ENCODE peak calls at places on chromosome 7, in seven cellular contexts. One of them, this sample, is unnamed.

GRCh38 chr7:154997840-154998370 is 5.0 kb downstream of the PAXIP1 start:
- DNase-seq in brain microvascular endothelial cell: no peak
- DNase-seq in kidney: no peak
- DNase-seq in coronary artery: no peak
- DNase-seq in uterus: no peak
- DNase-seq in left ventricle myocardium inferior: no peak
- DNase-seq in dorsolateral prefrontal cortex: no peak
- DNase-seq in this sample: no peak

GRCh38 chr7:24283900-24284698 is at the start of gene NPY:
- DNase-seq in brain microvascular endothelial cell: no peak
- DNase-seq in kidney: peak
- DNase-seq in coronary artery: no peak
- DNase-seq in uterus: no peak
- DNase-seq in left ventricle myocardium inferior: no peak
- DNase-seq in dorsolateral prefrontal cortex: no peak
- DNase-seq in this sample: no peak

GRCh38 chr7:34762769-34763168 is 104.8 kb downstream of the NPSR1 start:
- DNase-seq in brain microvascular endothelial cell: no peak
- DNase-seq in kidney: no peak
- DNase-seq in coronary artery: no peak
- DNase-seq in uterus: no peak
- DNase-seq in left ventricle myocardium inferior: no peak
- DNase-seq in dorsolateral prefrontal cortex: no peak
- DNase-seq in this sample: no peak

GRCh38 chr7:157282141-157282801 is 54.5 kb upstream of the DNAJB6 start:
- DNase-seq in brain microvascular endothelial cell: no peak
- DNase-seq in kidney: peak
- DNase-seq in coronary artery: no peak
- DNase-seq in uterus: no peak
- DNase-seq in left ventricle myocardium inferior: no peak
- DNase-seq in dorsolateral prefrontal cortex: no peak
- DNase-seq in this sample: no peak

GRCh38 chr7:36995776-36996175 is 271.5 kb upstream of the AOAH start:
- DNase-seq in brain microvascular endothelial cell: no peak
- DNase-seq in kidney: no peak
- DNase-seq in coronary artery: no peak
- DNase-seq in uterus: no peak
- DNase-seq in left ventricle myocardium inferior: no peak
- DNase-seq in dorsolateral prefrontal cortex: no peak
- DNase-seq in this sample: no peak

GRCh38 chr7:22781230-22781711 is 41.4 kb downstream of the TOMM7 start:
- DNase-seq in brain microvascular endothelial cell: peak
- DNase-seq in kidney: no peak
- DNase-seq in coronary artery: no peak
- DNase-seq in uterus: peak
- DNase-seq in left ventricle myocardium inferior: no peak
- DNase-seq in dorsolateral prefrontal cortex: no peak
- DNase-seq in this sample: no peak

GRCh38 chr7:107387077-107387476 is 82.8 kb upstream of the GPR22 start:
- DNase-seq in brain microvascular endothelial cell: peak
- DNase-seq in kidney: peak
- DNase-seq in coronary artery: no peak
- DNase-seq in uterus: peak
- DNase-seq in left ventricle myocardium inferior: peak
- DNase-seq in dorsolateral prefrontal cortex: no peak
- DNase-seq in this sample: no peak

GRCh38 chr7:23687011-23687410 is 7.0 kb downstream of the FAM221A start:
- DNase-seq in brain microvascular endothelial cell: no peak
- DNase-seq in kidney: no peak
- DNase-seq in coronary artery: no peak
- DNase-seq in uterus: no peak
- DNase-seq in left ventricle myocardium inferior: no peak
- DNase-seq in dorsolateral prefrontal cortex: no peak
- DNase-seq in this sample: no peak

GRCh38 chr7:4769753-4770152 is 5.7 kb upstream of the AP5Z1 start:
- DNase-seq in brain microvascular endothelial cell: peak
- DNase-seq in kidney: no peak
- DNase-seq in coronary artery: no peak
- DNase-seq in uterus: no peak
- DNase-seq in left ventricle myocardium inferior: no peak
- DNase-seq in dorsolateral prefrontal cortex: no peak
- DNase-seq in this sample: no peak

GRCh38 chr7:157773361-157773760 is 436.6 kb downstream of the DNAJB6 start:
- DNase-seq in brain microvascular endothelial cell: no peak
- DNase-seq in kidney: peak
- DNase-seq in coronary artery: no peak
- DNase-seq in uterus: no peak
- DNase-seq in left ventricle myocardium inferior: no peak
- DNase-seq in dorsolateral prefrontal cortex: no peak
- DNase-seq in this sample: no peak

GRCh38 chr7:44155191-44156185 is 14.4 kb upstream of the MYL7 start:
- DNase-seq in brain microvascular endothelial cell: no peak
- DNase-seq in kidney: no peak
- DNase-seq in coronary artery: peak
- DNase-seq in uterus: no peak
- DNase-seq in left ventricle myocardium inferior: no peak
- DNase-seq in dorsolateral prefrontal cortex: peak
- DNase-seq in this sample: peak

GRCh38 chr7:70893422-70893821 is 238.5 kb upstream of the GALNT17 start:
- DNase-seq in brain microvascular endothelial cell: no peak
- DNase-seq in kidney: no peak
- DNase-seq in coronary artery: no peak
- DNase-seq in uterus: no peak
- DNase-seq in left ventricle myocardium inferior: no peak
- DNase-seq in dorsolateral prefrontal cortex: no peak
- DNase-seq in this sample: no peak

GRCh38 chr7:87218941-87219544 is 489 bp downstream of the TMEM243 start:
- DNase-seq in brain microvascular endothelial cell: no peak
- DNase-seq in kidney: peak
- DNase-seq in coronary artery: peak
- DNase-seq in uterus: peak
- DNase-seq in left ventricle myocardium inferior: peak
- DNase-seq in dorsolateral prefrontal cortex: peak
- DNase-seq in this sample: peak

GRCh38 chr7:149497467-149498261 is at the start of gene ZNF746:
- DNase-seq in brain microvascular endothelial cell: peak
- DNase-seq in kidney: peak
- DNase-seq in coronary artery: peak
- DNase-seq in uterus: peak
- DNase-seq in left ventricle myocardium inferior: peak
- DNase-seq in dorsolateral prefrontal cortex: peak
- DNase-seq in this sample: peak

GRCh38 chr7:44079221-44080021 is 2.9 kb downstream of the POLM start:
- DNase-seq in brain microvascular endothelial cell: no peak
- DNase-seq in kidney: peak
- DNase-seq in coronary artery: no peak
- DNase-seq in uterus: no peak
- DNase-seq in left ventricle myocardium inferior: no peak
- DNase-seq in dorsolateral prefrontal cortex: no peak
- DNase-seq in this sample: no peak

DNA sequence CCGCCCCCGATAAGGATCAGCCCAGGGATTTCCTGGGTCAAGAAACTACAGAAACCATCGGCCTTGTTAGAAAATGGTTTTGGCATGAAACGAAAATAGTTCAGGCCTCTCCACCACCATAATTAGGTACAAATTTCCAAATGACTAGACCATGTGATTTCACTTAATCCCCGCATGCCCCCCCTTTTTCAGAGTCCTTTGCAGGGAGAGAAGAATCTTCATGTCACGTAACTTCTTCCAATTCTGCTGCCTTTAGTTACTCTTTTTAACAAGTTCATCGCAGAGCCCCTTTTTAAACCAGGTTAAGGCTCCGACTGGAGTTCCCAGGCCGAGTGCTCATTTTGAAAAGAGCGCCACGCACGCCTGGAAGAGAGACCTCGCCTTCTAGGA is 3.4 kb downstream of the PDGFA start:
- DNase-seq in brain microvascular endothelial cell: no peak
- DNase-seq in kidney: no peak
- DNase-seq in coronary artery: no peak
- DNase-seq in uterus: no peak
- DNase-seq in left ventricle myocardium inferior: no peak
- DNase-seq in dorsolateral prefrontal cortex: no peak
- DNase-seq in this sample: no peak
- H3K4me3 ChIP-seq in brain microvascular endothelial cell: peak
- H3K4me3 ChIP-seq in kidney: no peak
- H3K4me3 ChIP-seq in coronary artery: peak
- H3K4me3 ChIP-seq in uterus: peak
- H3K4me3 ChIP-seq in left ventricle myocardium inferior: peak
- H3K4me3 ChIP-seq in dorsolateral prefrontal cortex: peak
- H3K4me3 ChIP-seq in this sample: peak

GRCh38 chr7:150998341-150998740 is 7.5 kb downstream of the NOS3 start:
- DNase-seq in brain microvascular endothelial cell: no peak
- DNase-seq in kidney: peak
- DNase-seq in coronary artery: no peak
- DNase-seq in uterus: no peak
- DNase-seq in left ventricle myocardium inferior: no peak
- DNase-seq in dorsolateral prefrontal cortex: no peak
- DNase-seq in this sample: no peak
- TF ChIP-seq CTCF in brain microvascular endothelial cell: no peak
- TF ChIP-seq CTCF in kidney: no peak
- TF ChIP-seq CTCF in coronary artery: no peak
- TF ChIP-seq CTCF in uterus: no peak
- TF ChIP-seq CTCF in left ventricle myocardium inferior: no peak
- TF ChIP-seq CTCF in dorsolateral prefrontal cortex: no peak
- TF ChIP-seq CTCF in this sample: no peak

GRCh38 chr7:55150709-55151108 is 131.9 kb downstream of the EGFR start:
- DNase-seq in brain microvascular endothelial cell: no peak
- DNase-seq in kidney: no peak
- DNase-seq in coronary artery: no peak
- DNase-seq in uterus: no peak
- DNase-seq in left ventricle myocardium inferior: no peak
- DNase-seq in dorsolateral prefrontal cortex: no peak
- DNase-seq in this sample: no peak
- H3K27ac ChIP-seq in brain microvascular endothelial cell: no peak
- H3K27ac ChIP-seq in kidney: no peak
- H3K27ac ChIP-seq in coronary artery: no peak
- H3K27ac ChIP-seq in uterus: no peak
- H3K27ac ChIP-seq in left ventricle myocardium inferior: no peak
- H3K27ac ChIP-seq in dorsolateral prefrontal cortex: no peak
- H3K27ac ChIP-seq in this sample: no peak

GRCh38 chr7:100614308-100614861 is 2.0 kb downstream of the MOSPD3 start:
- DNase-seq in brain microvascular endothelial cell: no peak
- DNase-seq in kidney: no peak
- DNase-seq in coronary artery: no peak
- DNase-seq in uterus: no peak
- DNase-seq in left ventricle myocardium inferior: no peak
- DNase-seq in dorsolateral prefrontal cortex: no peak
- DNase-seq in this sample: no peak

GRCh38 chr7:100611983-100612729 is at the start of gene MOSPD3:
- DNase-seq in brain microvascular endothelial cell: peak
- DNase-seq in kidney: peak
- DNase-seq in coronary artery: peak
- DNase-seq in uterus: peak
- DNase-seq in left ventricle myocardium inferior: peak
- DNase-seq in dorsolateral prefrontal cortex: peak
- DNase-seq in this sample: peak

GRCh38 chr7:100612730-100613446 is 548 bp downstream of the MOSPD3 start:
- DNase-seq in brain microvascular endothelial cell: no peak
- DNase-seq in kidney: peak
- DNase-seq in coronary artery: no peak
- DNase-seq in uterus: no peak
- DNase-seq in left ventricle myocardium inferior: no peak
- DNase-seq in dorsolateral prefrontal cortex: no peak
- DNase-seq in this sample: no peak

DNA sequence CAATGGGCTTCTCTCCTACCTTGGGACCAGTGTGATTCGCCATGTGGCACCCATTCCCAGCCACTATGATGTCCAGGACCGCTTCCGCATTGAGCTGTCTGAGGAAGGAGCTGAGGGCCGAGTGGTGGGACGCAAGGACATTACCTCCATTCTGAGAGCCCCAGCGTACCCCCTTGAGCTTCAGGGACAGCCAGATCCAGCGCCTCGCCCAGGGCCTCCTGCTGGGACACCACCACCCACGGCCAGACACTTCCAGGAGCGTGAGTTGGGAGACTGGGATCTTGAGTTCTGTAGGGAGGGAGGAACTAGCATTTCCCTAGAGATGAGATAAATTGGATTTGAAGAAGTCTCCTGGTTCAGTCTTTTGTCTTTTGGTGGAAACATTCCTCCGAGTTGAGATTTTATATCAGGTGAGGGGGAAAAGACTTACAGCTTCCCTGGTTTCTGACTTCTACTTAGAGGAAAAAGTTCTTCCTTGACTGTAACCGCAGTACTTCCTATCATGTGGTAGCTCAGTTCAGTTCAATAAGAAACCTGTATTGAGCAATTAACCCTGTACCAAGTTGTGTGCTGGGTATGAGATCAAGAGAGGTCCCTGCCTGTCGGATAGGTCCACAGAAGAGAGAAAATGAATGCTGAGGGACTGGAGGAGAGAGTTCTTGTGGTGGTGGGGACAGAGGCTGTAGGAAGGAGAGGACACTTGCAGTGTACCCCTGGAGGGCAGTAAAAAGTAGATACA is 1.3 kb downstream of the MOSPD3 start:
- DNase-seq in brain microvascular endothelial cell: no peak
- DNase-seq in kidney: peak
- DNase-seq in coronary artery: no peak
- DNase-seq in uterus: no peak
- DNase-seq in left ventricle myocardium inferior: no peak
- DNase-seq in dorsolateral prefrontal cortex: no peak
- DNase-seq in this sample: no peak
- H3K4me3 ChIP-seq in brain microvascular endothelial cell: peak
- H3K4me3 ChIP-seq in kidney: no peak
- H3K4me3 ChIP-seq in coronary artery: peak
- H3K4me3 ChIP-seq in uterus: no peak
- H3K4me3 ChIP-seq in left ventricle myocardium inferior: peak
- H3K4me3 ChIP-seq in dorsolateral prefrontal cortex: peak
- H3K4me3 ChIP-seq in this sample: peak

GRCh38 chr7:27840760-27841364 is 100.9 kb downstream of the TAX1BP1 start:
- DNase-seq in brain microvascular endothelial cell: no peak
- DNase-seq in kidney: no peak
- DNase-seq in coronary artery: no peak
- DNase-seq in uterus: no peak
- DNase-seq in left ventricle myocardium inferior: no peak
- DNase-seq in dorsolateral prefrontal cortex: no peak
- DNase-seq in this sample: no peak

GRCh38 chr7:27840314-27840713 is 100.4 kb downstream of the TAX1BP1 start:
- DNase-seq in brain microvascular endothelial cell: no peak
- DNase-seq in kidney: no peak
- DNase-seq in coronary artery: no peak
- DNase-seq in uterus: no peak
- DNase-seq in left ventricle myocardium inferior: no peak
- DNase-seq in dorsolateral prefrontal cortex: no peak
- DNase-seq in this sample: no peak

GRCh38 chr7:27842094-27842493 is 102.1 kb downstream of the TAX1BP1 start:
- DNase-seq in brain microvascular endothelial cell: no peak
- DNase-seq in kidney: no peak
- DNase-seq in coronary artery: no peak
- DNase-seq in uterus: no peak
- DNase-seq in left ventricle myocardium inferior: no peak
- DNase-seq in dorsolateral prefrontal cortex: no peak
- DNase-seq in this sample: no peak

GRCh38 chr7:27836525-27836924 is 96.6 kb downstream of the TAX1BP1 start:
- DNase-seq in brain microvascular endothelial cell: no peak
- DNase-seq in kidney: no peak
- DNase-seq in coronary artery: no peak
- DNase-seq in uterus: no peak
- DNase-seq in left ventricle myocardium inferior: no peak
- DNase-seq in dorsolateral prefrontal cortex: no peak
- DNase-seq in this sample: no peak

GRCh38 chr7:27839099-27839498 is 99.1 kb downstream of the TAX1BP1 start:
- DNase-seq in brain microvascular endothelial cell: no peak
- DNase-seq in kidney: no peak
- DNase-seq in coronary artery: no peak
- DNase-seq in uterus: no peak
- DNase-seq in left ventricle myocardium inferior: no peak
- DNase-seq in dorsolateral prefrontal cortex: no peak
- DNase-seq in this sample: no peak
- TF ChIP-seq CTCF in brain microvascular endothelial cell: no peak
- TF ChIP-seq CTCF in kidney: no peak
- TF ChIP-seq CTCF in coronary artery: no peak
- TF ChIP-seq CTCF in uterus: no peak
- TF ChIP-seq CTCF in left ventricle myocardium inferior: no peak
- TF ChIP-seq CTCF in dorsolateral prefrontal cortex: no peak
- TF ChIP-seq CTCF in this sample: no peak

This sample was measured in sigmoid colon.